ENCODE peak calls at places on chromosome 1, in six cellular contexts. One of them, this sample, is unnamed.

GRCh38 chr1:95118019-95118499 is 904 bp downstream of the TLCD4 start:
- DNase-seq in MM.1S: peak; percentile 9
- DNase-seq in mammary epithelial cell: peak; percentile 5
- DNase-seq in neural progenitor cell: no peak
- DNase-seq in GM23248: peak; percentile 28
- DNase-seq in mesendoderm: peak; percentile 19
- DNase-seq in this sample: no peak

GRCh38 chr1:227273557-227273956 is 44.7 kb downstream of the CDC42BPA start:
- DNase-seq in GM23248: peak; percentile 15
- DNase-seq in mesendoderm: peak; percentile 79
- DNase-seq in mammary epithelial cell: peak; percentile 45
- DNase-seq in MM.1S: peak; percentile 61
- DNase-seq in neural progenitor cell: peak; percentile 67
- DNase-seq in this sample: peak; percentile 16

GRCh38 chr1:240618946-240619345 is 7.0 kb upstream of the GREM2 start:
- DNase-seq in neural progenitor cell: no peak
- DNase-seq in mesendoderm: no peak
- DNase-seq in GM23248: no peak
- DNase-seq in mammary epithelial cell: no peak
- DNase-seq in MM.1S: no peak
- DNase-seq in this sample: no peak

GRCh38 chr1:61852693-61853060 is 110.4 kb downstream of the PATJ start:
- DNase-seq in mesendoderm: no peak
- DNase-seq in MM.1S: no peak
- DNase-seq in mammary epithelial cell: no peak
- DNase-seq in GM23248: no peak
- DNase-seq in neural progenitor cell: no peak
- DNase-seq in this sample: no peak

GRCh38 chr1:163084330-163084729 is 15.2 kb downstream of the RGS4 start:
- DNase-seq in neural progenitor cell: no peak
- DNase-seq in mesendoderm: no peak
- DNase-seq in MM.1S: no peak
- DNase-seq in GM23248: peak; percentile 32
- DNase-seq in mammary epithelial cell: no peak
- DNase-seq in this sample: no peak

GRCh38 chr1:68327414-68327813 is 95.1 kb upstream of the WLS start:
- DNase-seq in neural progenitor cell: no peak
- DNase-seq in MM.1S: no peak
- DNase-seq in GM23248: no peak
- DNase-seq in mammary epithelial cell: peak; percentile 52
- DNase-seq in mesendoderm: no peak
- DNase-seq in this sample: no peak

GRCh38 chr1:229431270-229432115 is 2.4 kb downstream of the ACTA1 start:
- DNase-seq in neural progenitor cell: no peak
- DNase-seq in GM23248: peak; percentile 20
- DNase-seq in MM.1S: no peak
- DNase-seq in mammary epithelial cell: no peak
- DNase-seq in mesendoderm: no peak
- DNase-seq in this sample: no peak

GRCh38 chr1:46302091-46303037 is 1.1 kb downstream of the LRRC41 start:
- DNase-seq in neural progenitor cell: peak; percentile 85
- DNase-seq in mammary epithelial cell: peak; percentile 31
- DNase-seq in mesendoderm: peak; percentile 72
- DNase-seq in MM.1S: peak; percentile 61
- DNase-seq in GM23248: peak; percentile 75
- DNase-seq in this sample: peak; percentile 86

GRCh38 chr1:78650114-78650513 is 483 bp downstream of the IFI44 start:
- DNase-seq in mesendoderm: no peak
- DNase-seq in neural progenitor cell: no peak
- DNase-seq in mammary epithelial cell: no peak
- DNase-seq in GM23248: peak; percentile 3
- DNase-seq in MM.1S: no peak
- DNase-seq in this sample: no peak

GRCh38 chr1:188735567-188735966 is 1742.1 kb downstream of the BRINP3 start:
- DNase-seq in neural progenitor cell: peak; percentile 11
- DNase-seq in MM.1S: no peak
- DNase-seq in GM23248: no peak
- DNase-seq in mesendoderm: peak; percentile 56
- DNase-seq in mammary epithelial cell: no peak
- DNase-seq in this sample: no peak

GRCh38 chr1:48684381-48684780 is 92.3 kb downstream of the BEND5 start:
- DNase-seq in GM23248: no peak
- DNase-seq in mammary epithelial cell: no peak
- DNase-seq in MM.1S: no peak
- DNase-seq in neural progenitor cell: peak; percentile 43
- DNase-seq in mesendoderm: no peak
- DNase-seq in this sample: no peak

GRCh38 chr1:30618335-30618747 is 105.0 kb downstream of the MATN1 start:
- DNase-seq in mammary epithelial cell: peak; percentile 88
- DNase-seq in GM23248: peak; percentile 56
- DNase-seq in mesendoderm: peak; percentile 83
- DNase-seq in MM.1S: no peak
- DNase-seq in neural progenitor cell: no peak
- DNase-seq in this sample: no peak

GRCh38 chr1:189606795-189607476 is 870.7 kb downstream of the BRINP3 start:
- DNase-seq in GM23248: no peak
- DNase-seq in neural progenitor cell: no peak
- DNase-seq in MM.1S: no peak
- DNase-seq in mesendoderm: no peak
- DNase-seq in mammary epithelial cell: peak; percentile 69
- DNase-seq in this sample: no peak

GRCh38 chr1:181016563-181016962 is 6.1 kb downstream of the STX6 start:
- DNase-seq in MM.1S: no peak
- DNase-seq in mesendoderm: no peak
- DNase-seq in GM23248: peak; percentile 14
- DNase-seq in neural progenitor cell: no peak
- DNase-seq in mammary epithelial cell: no peak
- DNase-seq in this sample: no peak

GRCh38 chr1:12171206-12172041 is 4.6 kb downstream of the TNFRSF1B start:
- DNase-seq in GM23248: no peak
- DNase-seq in mammary epithelial cell: no peak
- DNase-seq in MM.1S: no peak
- DNase-seq in mesendoderm: no peak
- DNase-seq in neural progenitor cell: no peak
- DNase-seq in this sample: no peak

GRCh38 chr1:94863919-94864318 is 43.8 kb downstream of the SLC44A3 start:
- DNase-seq in GM23248: peak; percentile 96
- DNase-seq in mammary epithelial cell: peak; percentile 84
- DNase-seq in neural progenitor cell: no peak
- DNase-seq in mesendoderm: peak; percentile 78
- DNase-seq in MM.1S: no peak
- DNase-seq in this sample: no peak

GRCh38 chr1:182193908-182194550 is 132.5 kb upstream of the ZNF648 start:
- DNase-seq in mesendoderm: no peak
- DNase-seq in neural progenitor cell: no peak
- DNase-seq in mammary epithelial cell: peak; percentile 87
- DNase-seq in GM23248: peak; percentile 86
- DNase-seq in MM.1S: no peak
- DNase-seq in this sample: no peak

GRCh38 chr1:183470147-183470960 is 1.9 kb upstream of the SMG7 start:
- DNase-seq in mammary epithelial cell: peak; percentile 78
- DNase-seq in neural progenitor cell: peak; percentile 80
- DNase-seq in GM23248: peak; percentile 92
- DNase-seq in MM.1S: peak; percentile 96
- DNase-seq in mesendoderm: peak; percentile 77
- DNase-seq in this sample: peak; percentile 85

GRCh38 chr1:153597206-153597605 is 15.7 kb downstream of the S100A16 start:
- DNase-seq in MM.1S: no peak
- DNase-seq in mammary epithelial cell: peak; percentile 77
- DNase-seq in GM23248: peak; percentile 73
- DNase-seq in mesendoderm: no peak
- DNase-seq in neural progenitor cell: no peak
- DNase-seq in this sample: no peak

GRCh38 chr1:202007703-202008489 is 2.5 kb upstream of the ELF3 start:
- DNase-seq in GM23248: no peak
- DNase-seq in neural progenitor cell: no peak
- DNase-seq in mammary epithelial cell: peak; percentile 92
- DNase-seq in mesendoderm: peak; percentile 96
- DNase-seq in MM.1S: no peak
- DNase-seq in this sample: no peak

GRCh38 chr1:29416825-29417557 is 180.7 kb downstream of the PTPRU start:
- DNase-seq in neural progenitor cell: no peak
- DNase-seq in mammary epithelial cell: peak; percentile 8
- DNase-seq in GM23248: peak; percentile 60
- DNase-seq in mesendoderm: no peak
- DNase-seq in MM.1S: no peak
- DNase-seq in this sample: no peak

GRCh38 chr1:39696448-39696847 is 5.2 kb upstream of the HPCAL4 start:
- DNase-seq in mesendoderm: no peak
- DNase-seq in GM23248: no peak
- DNase-seq in MM.1S: no peak
- DNase-seq in neural progenitor cell: no peak
- DNase-seq in mammary epithelial cell: no peak
- DNase-seq in this sample: no peak

GRCh38 chr1:43509740-43510375 is 20.8 kb upstream of the PTPRF start:
- DNase-seq in mammary epithelial cell: peak; percentile 45
- DNase-seq in neural progenitor cell: no peak
- DNase-seq in MM.1S: peak; percentile 47
- DNase-seq in GM23248: no peak
- DNase-seq in mesendoderm: no peak
- DNase-seq in this sample: no peak

GRCh38 chr1:151837197-151837596 is 2.4 kb downstream of the C2CD4D start:
- DNase-seq in mammary epithelial cell: no peak
- DNase-seq in mesendoderm: no peak
- DNase-seq in GM23248: no peak
- DNase-seq in MM.1S: no peak
- DNase-seq in neural progenitor cell: no peak
- DNase-seq in this sample: no peak

GRCh38 chr1:36247538-36247937 is 23.3 kb downstream of the THRAP3 start:
- DNase-seq in mammary epithelial cell: no peak
- DNase-seq in mesendoderm: no peak
- DNase-seq in MM.1S: no peak
- DNase-seq in GM23248: no peak
- DNase-seq in neural progenitor cell: no peak
- DNase-seq in this sample: no peak

GRCh38 chr1:99659755-99660210 is 13.9 kb downstream of the PALMD start:
- DNase-seq in neural progenitor cell: no peak
- DNase-seq in mesendoderm: peak; percentile 59
- DNase-seq in mammary epithelial cell: peak; percentile 98
- DNase-seq in GM23248: peak; percentile 68
- DNase-seq in MM.1S: no peak
- DNase-seq in this sample: no peak

GRCh38 chr1:172360511-172360910 is 60.0 kb upstream of the C1orf105 start:
- DNase-seq in GM23248: no peak
- DNase-seq in mammary epithelial cell: peak; percentile 33
- DNase-seq in MM.1S: no peak
- DNase-seq in neural progenitor cell: peak; percentile 81
- DNase-seq in mesendoderm: peak; percentile 92
- DNase-seq in this sample: no peak

GRCh38 chr1:212960932-212961331 is 10.6 kb downstream of the VASH2 start:
- DNase-seq in neural progenitor cell: no peak
- DNase-seq in mammary epithelial cell: no peak
- DNase-seq in mesendoderm: no peak
- DNase-seq in GM23248: no peak
- DNase-seq in MM.1S: no peak
- DNase-seq in this sample: no peak
- H3K79me2 ChIP-seq in neural progenitor cell: no peaks in the 10 kb centered on the region
- H3K79me2 ChIP-seq in mammary epithelial cell: no peaks in the 10 kb centered on the region
- H3K79me2 ChIP-seq in mesendoderm: peaks cover 11% of the 10 kb centered on the region
- H3K79me2 ChIP-seq in GM23248: no peaks in the 10 kb centered on the region
- H3K79me2 ChIP-seq in MM.1S: no peaks in the 10 kb centered on the region
- H3K79me2 ChIP-seq in this sample: no peaks in the 10 kb centered on the region

DNA sequence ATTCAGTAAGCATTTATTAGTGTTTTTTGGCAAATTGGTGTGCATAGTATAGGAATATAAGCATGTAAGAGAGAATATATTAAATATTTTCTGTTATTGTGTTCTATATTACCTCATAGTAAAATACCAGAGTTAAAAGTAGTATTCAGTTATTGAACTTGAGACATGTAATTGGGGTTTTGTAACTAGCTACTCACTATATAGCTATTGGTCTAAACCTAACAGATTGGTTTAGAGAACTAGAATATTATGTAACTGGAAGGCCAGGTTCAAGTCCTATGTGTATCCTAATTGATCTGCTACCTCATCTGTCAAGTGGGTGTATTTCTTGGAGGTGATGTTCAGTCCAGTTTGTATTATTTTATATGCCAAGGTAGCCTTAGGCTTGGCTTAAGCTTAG is 26.3 kb downstream of the CLIC4 start:
- DNase-seq in MM.1S: no peak
- DNase-seq in neural progenitor cell: no peak
- DNase-seq in mesendoderm: no peak
- DNase-seq in GM23248: no peak
- DNase-seq in mammary epithelial cell: no peak
- DNase-seq in this sample: no peak
- H3K4me2 ChIP-seq in MM.1S: no peak overlapping the region
- H3K4me2 ChIP-seq in neural progenitor cell: no peak overlapping the region
- H3K4me2 ChIP-seq in mesendoderm: no peak overlapping the region
- H3K4me2 ChIP-seq in GM23248: peak overlapping the region; percentile 78
- H3K4me2 ChIP-seq in mammary epithelial cell: no peak overlapping the region
- H3K4me2 ChIP-seq in this sample: no peak overlapping the region

DNA sequence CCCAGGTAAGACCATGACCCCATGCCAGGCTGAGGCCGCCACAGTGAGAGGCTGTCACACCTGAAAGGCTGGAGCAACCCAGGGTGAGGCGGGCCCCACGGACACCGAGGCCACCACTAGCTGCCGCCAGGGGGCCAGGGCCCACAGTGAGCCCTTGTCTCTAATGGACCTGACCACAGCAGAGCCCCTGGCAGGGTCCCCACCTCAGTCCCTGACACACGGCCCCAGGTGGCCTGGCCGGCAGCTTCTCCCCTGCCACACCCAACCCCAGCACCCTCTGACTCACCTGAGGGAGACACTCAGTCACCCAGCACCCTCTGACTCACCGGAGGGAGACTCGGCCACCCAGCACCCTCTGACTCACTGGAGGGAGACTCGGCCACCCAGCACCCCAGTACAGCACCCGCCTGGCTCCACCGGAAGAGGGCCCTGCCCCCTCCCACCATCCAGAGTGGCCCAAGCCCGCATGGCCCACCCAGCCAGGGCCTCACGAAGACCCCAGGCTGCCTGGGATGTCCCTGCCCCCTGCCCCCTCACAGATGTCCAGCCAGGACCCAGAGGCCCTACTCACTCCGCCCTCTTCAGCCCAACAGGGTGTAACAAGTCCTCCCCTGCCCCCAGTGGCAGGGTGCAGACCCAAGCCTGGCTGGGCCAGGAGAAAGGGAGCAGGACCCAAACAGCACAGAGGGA is 4.4 kb downstream of the DVL1 start:
- DNase-seq in neural progenitor cell: no peak
- DNase-seq in mesendoderm: no peak
- DNase-seq in MM.1S: no peak
- DNase-seq in GM23248: peak; percentile 93
- DNase-seq in mammary epithelial cell: peak; percentile 97
- DNase-seq in this sample: no peak
- H3K79me2 ChIP-seq in neural progenitor cell: peaks cover 47% of the 10 kb centered on the region
- H3K79me2 ChIP-seq in mesendoderm: peaks cover 16% of the 10 kb centered on the region
- H3K79me2 ChIP-seq in MM.1S: peaks cover 22% of the 10 kb centered on the region
- H3K79me2 ChIP-seq in GM23248: peaks cover 79% of the 10 kb centered on the region
- H3K79me2 ChIP-seq in mammary epithelial cell: peaks cover 90% of the 10 kb centered on the region
- H3K79me2 ChIP-seq in this sample: no peaks in the 10 kb centered on the region

DNA sequence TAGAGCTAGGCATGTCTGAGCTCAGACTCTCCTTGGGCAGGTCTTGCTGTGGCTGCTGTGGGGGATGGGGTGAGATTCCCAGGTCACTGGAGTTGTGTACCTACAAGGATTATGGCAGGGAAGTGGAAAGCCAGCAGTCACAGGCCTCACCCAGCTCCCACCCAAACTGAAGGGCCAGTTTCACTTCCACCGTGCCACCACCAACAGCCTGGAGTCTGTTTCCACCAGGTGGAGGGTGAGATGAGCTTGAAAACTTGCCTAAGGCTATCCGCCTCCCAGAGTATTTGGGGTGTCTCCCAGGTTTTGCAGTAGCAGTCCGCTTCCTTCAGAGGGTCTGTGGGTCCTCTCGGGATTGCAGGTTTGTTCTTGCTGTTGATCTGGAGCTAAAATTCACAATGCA is 327.7 kb downstream of the PTPRC start:
- DNase-seq in mesendoderm: no peak
- DNase-seq in neural progenitor cell: no peak
- DNase-seq in MM.1S: no peak
- DNase-seq in GM23248: no peak
- DNase-seq in mammary epithelial cell: no peak
- DNase-seq in this sample: no peak
- H3K4me2 ChIP-seq in mesendoderm: no peak overlapping the region
- H3K4me2 ChIP-seq in neural progenitor cell: no peak overlapping the region
- H3K4me2 ChIP-seq in MM.1S: no peak overlapping the region
- H3K4me2 ChIP-seq in GM23248: no peak overlapping the region
- H3K4me2 ChIP-seq in mammary epithelial cell: no peak overlapping the region
- H3K4me2 ChIP-seq in this sample: no peak overlapping the region